ENCODE peak calls at places on chromosomes 4 and X, in seven cellular contexts. C is CD4-positive, CD25-positive, alpha-beta regulatory T cell; J is lung; B is Peyer's patch; S is stomach; I is keratinocyte; H is IMR-90. N is an unnamed sample.

GRCh38 chr4:61851126-61851525 is 651.0 kb downstream of the ADGRL3 start:
- DNase-seq in B (no peak), H (no peak), C (no peak), I (no peak), J (no peak), S (no peak), N (no peak)

GRCh38 chr4:182575225-182575624 is 332.0 kb downstream of the TENM3 start:
- DNase-seq in C (no peak), H (no peak), J (no peak), B (no peak), I (no peak), S (no peak), N (no peak)

GRCh38 chrX:40521868-40522450 is 58.8 kb upstream of the ATP6AP2 start:
- DNase-seq in H (no peak), I (no peak), B (no peak), S (no peak), C (no peak), J (no peak), N (no peak)

GRCh38 chrX:119093991-119094741 is 21.4 kb downstream of the CT47C1 start:
- DNase-seq in H (peak; percentile 4), B (no peak), J (no peak), C (no peak), I (no peak), S (no peak), N (no peak)

GRCh38 chrX:20451936-20452335 is 185.2 kb upstream of the RPS6KA3 start:
- DNase-seq in H (no peak), B (no peak), J (no peak), C (no peak), S (no peak), I (no peak), N (no peak)

GRCh38 chr4:40316333-40316781 is 18.8 kb upstream of the CHRNA9 start:
- DNase-seq in S (no peak), I (peak; percentile 46), J (no peak), C (peak; percentile 44), H (peak; percentile 93), B (no peak), N (peak; percentile 40)

GRCh38 chr4:2637956-2638552 is 101.6 kb downstream of the FAM193A start:
- DNase-seq in I (no peak), C (no peak), H (no peak), J (no peak), B (no peak), S (peak; percentile 61), N (no peak)

GRCh38 chr4:2304877-2305561 is 43.1 kb upstream of the MXD4 start:
- DNase-seq in I (no peak), S (peak; percentile 10), C (no peak), B (peak; percentile 6), H (no peak), J (peak; percentile 21), N (no peak)

GRCh38 chr4:6627832-6628231 is 12.7 kb upstream of the MRFAP1 start:
- DNase-seq in S (no peak), I (no peak), C (no peak), H (no peak), J (no peak), B (no peak), N (no peak)

GRCh38 chr4:15778191-15778741 is at the start of gene CD38:
- DNase-seq in S (no peak), H (no peak), C (no peak), J (peak; percentile 43), B (peak; percentile 81), I (no peak), N (peak; percentile 13)

GRCh38 chrX:40166582-40166981 is 68.8 kb upstream of the BCOR start:
- DNase-seq in C (no peak), S (no peak), J (no peak), I (no peak), B (no peak), H (peak; percentile 42), N (no peak)

GRCh38 chr4:156884183-156884582 is 87.4 kb downstream of the PDGFC start:
- DNase-seq in C (no peak), J (no peak), I (no peak), H (no peak), S (no peak), B (no peak), N (no peak)

GRCh38 chrX:63421411-63421810 is 70.3 kb upstream of the SPIN4 start:
- DNase-seq in I (no peak), H (no peak), C (no peak), B (no peak), J (no peak), S (no peak), N (no peak)

GRCh38 chr4:77821775-77822174 is 2.6 kb upstream of the CNOT6L start:
- DNase-seq in J (no peak), C (peak; percentile 27), H (no peak), I (no peak), B (peak; percentile 50), S (no peak), N (peak; percentile 9)

GRCh38 chr4:153249199-153250154 is 45.2 kb downstream of the TRIM2 start:
- DNase-seq in C (peak; percentile 78), H (peak; percentile 60), B (peak; percentile 70), J (peak; percentile 62), S (peak; percentile 83), I (no peak), N (peak; percentile 78)

GRCh38 chr4:158610790-158611189 is 60.9 kb downstream of the C4orf46 start:
- DNase-seq in B (no peak), I (no peak), H (peak; percentile 18), S (no peak), C (no peak), J (no peak), N (no peak)

GRCh38 chr4:726816-727215 is 21.2 kb downstream of the PCGF3 start:
- DNase-seq in C (no peak), S (no peak), B (no peak), J (no peak), H (no peak), I (no peak), N (no peak)

GRCh38 chr4:724131-724530 is 18.5 kb downstream of the PCGF3 start:
- DNase-seq in J (no peak), H (no peak), I (no peak), S (no peak), C (no peak), B (no peak), N (no peak)

GRCh38 chr4:726235-726787 is 20.7 kb downstream of the PCGF3 start:
- DNase-seq in H (peak; percentile 44), S (no peak), J (no peak), B (no peak), I (no peak), C (no peak), N (no peak)

GRCh38 chr4:723706-724105 is 18.1 kb downstream of the PCGF3 start:
- DNase-seq in B (no peak), J (no peak), C (no peak), S (no peak), H (no peak), I (no peak), N (no peak)

DNA sequence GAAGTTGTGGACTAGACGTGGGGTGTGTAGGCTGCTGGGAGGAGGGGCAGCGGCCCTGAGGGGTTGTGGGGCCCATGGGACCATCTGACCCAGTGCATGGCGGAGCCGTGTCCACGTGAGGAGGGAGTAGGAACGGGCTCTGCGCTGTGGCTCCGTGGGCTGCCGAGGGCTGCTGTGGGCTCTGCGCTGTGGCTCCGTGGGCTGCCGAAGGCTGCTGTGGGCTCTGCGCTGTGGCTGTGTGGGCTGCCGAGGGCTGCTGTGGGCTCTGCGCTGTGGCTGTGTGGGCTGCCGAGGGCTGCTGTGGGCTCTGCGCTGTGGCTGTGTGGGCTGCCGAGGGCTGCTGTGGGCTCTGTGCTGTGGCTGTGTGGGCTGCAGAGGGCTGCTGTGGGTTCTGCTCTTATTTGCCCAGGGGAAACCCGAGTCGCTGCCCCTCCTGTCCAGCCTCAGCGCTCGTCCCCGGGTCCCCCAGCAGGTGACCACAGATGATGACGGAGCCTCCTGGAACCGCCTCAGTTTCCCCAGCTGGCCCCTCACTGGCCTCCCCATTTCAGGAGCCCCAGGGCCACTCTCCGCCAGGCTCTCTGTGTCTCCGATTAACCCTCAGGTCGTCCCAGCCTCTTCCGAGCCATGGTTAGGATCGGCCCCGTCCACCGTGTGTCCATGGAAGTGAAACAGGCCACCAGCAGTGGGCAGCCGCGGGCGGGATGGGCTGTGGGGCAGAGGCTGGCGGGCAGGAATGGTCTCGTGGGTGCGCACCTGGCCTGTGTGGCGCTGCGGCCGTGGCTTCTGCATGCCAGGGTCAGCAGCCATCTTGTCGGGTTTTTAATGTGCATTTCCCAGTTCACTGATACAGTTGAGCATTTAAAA is 20.0 kb downstream of the PCGF3 start:
- DNase-seq in J (no peak), S (no peak), I (no peak), B (no peak), H (no peak), C (no peak), N (no peak)
- H3K27ac ChIP-seq in J (no peak overlapping the region), S (peak overlapping the region; percentile 46), I (no peak overlapping the region), B (no peak overlapping the region), H (peak overlapping the region; percentile 19), C (no peak overlapping the region), N (no peak overlapping the region)

DNA sequence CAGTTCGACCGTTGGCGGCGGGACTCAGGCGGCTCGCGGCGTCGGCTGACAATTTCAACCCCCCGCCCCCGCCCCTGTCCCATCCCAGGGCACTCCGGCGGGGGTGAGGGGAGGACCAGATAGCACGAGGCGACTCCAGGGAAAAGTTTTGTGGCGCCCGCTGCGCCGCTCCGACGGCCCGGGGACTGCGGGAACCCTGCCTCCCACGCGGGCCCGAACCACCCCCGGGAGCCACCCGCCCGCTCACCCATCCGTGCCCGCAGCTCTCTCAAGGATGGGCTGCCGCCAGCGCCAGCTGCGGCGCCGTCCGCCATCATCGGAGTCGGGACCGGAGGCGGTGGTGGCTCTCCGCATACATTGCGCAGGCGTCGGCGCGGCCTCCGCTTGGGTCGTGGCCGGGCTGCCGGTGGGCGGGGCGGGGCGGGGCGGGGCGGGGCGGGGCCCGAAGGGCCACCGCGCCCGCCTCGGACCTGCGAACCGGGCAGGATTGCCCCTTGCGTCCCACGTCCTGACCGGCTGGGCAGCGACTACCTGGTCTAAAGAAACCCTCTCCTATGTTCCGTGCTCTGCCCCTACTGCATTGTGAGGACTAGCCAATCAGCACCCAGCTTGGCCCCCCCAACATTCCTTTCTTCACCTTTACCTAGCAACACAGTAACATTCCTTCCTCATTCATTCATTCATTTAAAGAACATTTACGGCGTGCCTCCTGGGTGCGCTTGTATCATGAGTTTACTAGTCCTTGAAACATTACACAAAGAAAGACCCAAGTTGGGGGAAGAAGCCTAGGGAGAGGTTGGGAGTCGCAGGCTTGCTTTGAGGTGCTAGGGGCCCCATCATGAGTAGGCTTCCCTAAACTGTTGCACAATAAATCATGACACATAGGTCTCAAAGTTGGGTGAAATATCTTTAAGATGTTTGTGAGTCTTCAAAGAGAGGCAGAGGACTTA is at the start of gene MAP7D3:
- DNase-seq in S (peak; percentile 60), H (peak; percentile 33), J (peak; percentile 49), I (no peak), C (peak; percentile 58), B (peak; percentile 63), N (peak; percentile 59)
- H3K27ac ChIP-seq in S (peak within 1 kb of the TSS; percentile 87), H (peak within 1 kb of the TSS; percentile 61), J (peak within 1 kb of the TSS; percentile 75), I (peak within 1 kb of the TSS; percentile 74), C (peak within 1 kb of the TSS; percentile 23), B (peak within 1 kb of the TSS; percentile 72), N (no peak within 1 kb of the TSS)

GRCh38 chrX:155957843-155958242 is 39.7 kb upstream of the IL9R start:
- DNase-seq in B (no peak), H (no peak), S (no peak), I (no peak), J (no peak), C (no peak), N (no peak)
- H3K27ac ChIP-seq in B (no peak overlapping the region), H (no peak overlapping the region), S (no peak overlapping the region), I (no peak overlapping the region), J (no peak overlapping the region), C (no peak overlapping the region), N (no peak overlapping the region)

DNA sequence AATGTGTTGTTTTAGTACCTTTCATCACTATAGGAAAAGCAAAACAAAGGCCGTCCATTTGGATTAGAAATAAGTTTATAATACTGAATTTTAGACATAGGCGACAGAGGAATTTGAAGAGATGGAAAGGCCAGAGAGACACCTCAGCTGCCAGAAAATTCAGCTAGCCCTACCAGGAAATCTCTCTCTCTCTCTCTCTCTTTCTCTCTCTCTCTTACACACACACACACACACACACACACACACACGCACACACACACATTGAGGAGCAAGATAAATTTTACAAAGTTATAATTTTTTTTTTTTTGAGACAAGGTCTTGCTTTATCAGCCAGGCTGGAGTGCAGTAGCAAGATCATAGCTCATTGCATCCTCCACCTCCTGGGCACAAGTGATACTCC is 1.4 kb downstream of the XK start:
- DNase-seq in I (no peak), C (no peak), J (no peak), S (no peak), B (no peak), H (no peak), N (no peak)
- H3K27ac ChIP-seq in I (no peak overlapping the region), C (no peak overlapping the region), J (no peak overlapping the region), S (peak overlapping the region; percentile 86), B (peak overlapping the region; percentile 92), H (no peak overlapping the region), N (peak overlapping the region; percentile 90)

N was measured in body of pancreas.